ENCODE peak calls at places on chromosomes 5 and 9, in five cellular contexts. X is mesenchymal stem cell; R is GM19239; A is epithelial cell of prostate; H is naive thymus-derived CD8-positive, alpha-beta T cell. M is an unnamed sample.

GRCh38 chr5:135569755-135570452 is 8.9 kb downstream of the CXCL14 start:
- DNase-seq in X (peak), R (no peak), A (no peak), H (no peak), M (no peak)

GRCh38 chr9:93119953-93120845 is 13.9 kb downstream of the NINJ1 start:
- DNase-seq in X (peak), R (peak), A (peak), H (no peak), M (peak)

GRCh38 chr9:119688547-119688946 is 319.3 kb upstream of the BRINP1 start:
- DNase-seq in X (no peak), R (no peak), A (no peak), H (no peak), M (no peak)

GRCh38 chr9:19976226-19976625 is 187.4 kb upstream of the SLC24A2 start:
- DNase-seq in X (no peak), R (no peak), A (peak), H (no peak), M (no peak)

GRCh38 chr5:68154119-68154857 is 61.3 kb upstream of the PIK3R1 start:
- DNase-seq in X (no peak), R (no peak), A (no peak), H (no peak), M (no peak)

GRCh38 chr5:72752909-72753308 is 63.6 kb upstream of the TNPO1 start:
- DNase-seq in X (no peak), R (no peak), A (no peak), H (no peak), M (no peak)

GRCh38 chr9:137087409-137087925 is 682 bp downstream of the MAN1B1 start:
- DNase-seq in X (peak), R (no peak), A (no peak), H (no peak), M (peak)

GRCh38 chr5:177311361-177311722 is 356 bp downstream of the MXD3 start:
- DNase-seq in X (peak), R (no peak), A (no peak), H (no peak), M (no peak)

GRCh38 chr9:113594484-113595299 is 131.2 kb downstream of the RGS3 start:
- DNase-seq in X (peak), R (no peak), A (no peak), H (no peak), M (no peak)

GRCh38 chr5:150978590-150978989 is 41.8 kb upstream of the GPX3 start:
- DNase-seq in X (no peak), R (no peak), A (no peak), H (no peak), M (no peak)

GRCh38 chr9:71209890-71210289 is 88.5 kb upstream of the TRPM3 start:
- DNase-seq in X (no peak), R (no peak), A (no peak), H (no peak), M (no peak)

GRCh38 chr9:81874926-81875325 is 53.3 kb upstream of the SPATA31D4 start:
- DNase-seq in X (peak), R (no peak), A (peak), H (no peak), M (no peak)

GRCh38 chr5:2207966-2208544 is 325.3 kb upstream of the IRX4 start:
- DNase-seq in X (no peak), R (no peak), A (no peak), H (no peak), M (no peak)

GRCh38 chr5:35470866-35471265 is 146.8 kb upstream of the SPEF2 start:
- DNase-seq in X (peak), R (no peak), A (no peak), H (no peak), M (no peak)

GRCh38 chr5:168136340-168136739 is 155.1 kb upstream of the WWC1 start:
- DNase-seq in X (no peak), R (no peak), A (no peak), H (no peak), M (no peak)

GRCh38 chr5:107218457-107219193 is 452.1 kb downstream of the EFNA5 start:
- DNase-seq in X (no peak), R (no peak), A (peak), H (no peak), M (no peak)

GRCh38 chr5:1011226-1011631 is 2.6 kb downstream of the NKD2 start:
- DNase-seq in X (no peak), R (peak), A (no peak), H (peak), M (peak)

GRCh38 chr9:36985769-36986547 is 48.1 kb downstream of the PAX5 start:
- DNase-seq in X (no peak), R (no peak), A (no peak), H (no peak), M (no peak)

GRCh38 chr5:98927242-98927987 is 1.4 kb downstream of the CHD1 start:
- DNase-seq in X (peak), R (no peak), A (no peak), H (peak), M (peak)

GRCh38 chr5:113276001-113276400 is 158.8 kb downstream of the TSSK1B start:
- DNase-seq in X (no peak), R (no peak), A (no peak), H (no peak), M (no peak)

GRCh38 chr5:109191153-109191558 is 218.6 kb downstream of the PJA2 start:
- DNase-seq in X (peak), R (no peak), A (peak), H (no peak), M (no peak)

GRCh38 chr5:30849801-30850370 is 343.6 kb upstream of the CDH6 start:
- DNase-seq in X (peak), R (no peak), A (no peak), H (no peak), M (no peak)

GRCh38 chr9:77965445-77965844 is 66.2 kb downstream of the GNAQ start:
- DNase-seq in X (no peak), R (no peak), A (no peak), H (no peak), M (no peak)

GRCh38 chr9:136848393-136849037 is 694 bp upstream of the PHPT1 start:
- DNase-seq in X (no peak), R (peak), A (no peak), H (no peak), M (peak)

GRCh38 chr5:82719368-82719767 is 357.8 kb downstream of the TMEM167A start:
- DNase-seq in X (peak), R (no peak), A (no peak), H (no peak), M (no peak)

GRCh38 chr9:124110307-124110915 is 98.8 kb downstream of the LHX2 start:
- DNase-seq in X (peak), R (peak), A (no peak), H (no peak), M (peak)

GRCh38 chr9:75238311-75238976 is 150.1 kb downstream of the OSTF1 start:
- DNase-seq in X (peak), R (peak), A (peak), H (no peak), M (peak)

GRCh38 chr5:35369965-35370790 is 139.9 kb upstream of the PRLR start:
- DNase-seq in X (no peak), R (no peak), A (no peak), H (no peak), M (no peak)

GRCh38 chr5:131068893-131069643 is 96.0 kb downstream of the HINT1 start:
- DNase-seq in X (no peak), R (peak), A (no peak), H (peak), M (peak)

GRCh38 chr9:82467478-82467877 is 478.9 kb downstream of the SPATA31D1 start:
- DNase-seq in X (no peak), R (no peak), A (no peak), H (no peak), M (no peak)

GRCh38 chr9:69678843-69679538 is 6.8 kb upstream of the APBA1 start:
- DNase-seq in X (peak), R (no peak), A (peak), H (no peak), M (no peak)

GRCh38 chr5:149904293-149904886 is 40.2 kb downstream of the PDE6A start:
- DNase-seq in X (peak), R (no peak), A (no peak), H (no peak), M (no peak)

GRCh38 chr5:150180241-150181027 is 9.4 kb upstream of the SLC6A7 start:
- DNase-seq in X (peak), R (no peak), A (no peak), H (no peak), M (no peak)

GRCh38 chr9:613771-614347 is 227.6 kb upstream of the DMRT1 start:
- DNase-seq in X (peak), R (peak), A (no peak), H (no peak), M (peak)

GRCh38 chr9:16867571-16868311 is 2.7 kb downstream of the BNC2 start:
- DNase-seq in X (peak), R (no peak), A (no peak), H (no peak), M (no peak)

GRCh38 chr9:37574996-37575395 is 1.2 kb downstream of the FBXO10 start:
- DNase-seq in X (peak), R (no peak), A (no peak), H (no peak), M (no peak)

GRCh38 chr5:168771698-168772097 is 192.5 kb upstream of the PANK3 start:
- DNase-seq in X (no peak), R (no peak), A (no peak), H (no peak), M (no peak)

GRCh38 chr9:72473474-72474241 is 47.8 kb upstream of the TMC1 start:
- DNase-seq in X (peak), R (no peak), A (peak), H (no peak), M (no peak)

GRCh38 chr5:174533771-174534221 is 190.6 kb upstream of the MSX2 start:
- DNase-seq in X (peak), R (no peak), A (peak), H (no peak), M (no peak)

GRCh38 chr5:179321206-179321987 is 23.9 kb downstream of the ADAMTS2 start:
- DNase-seq in X (no peak), R (no peak), A (no peak), H (no peak), M (no peak)

M was measured in germinal center.